ENCODE peak calls at places on chromosome 5, in four cellular contexts. One of them, this sample, is unnamed.

GRCh38 chr5:100794218-100794617 is 108.9 kb downstream of the ST8SIA4 start:
- DNase-seq in ELF-1: no peak
- DNase-seq in epithelial cell of esophagus: no peak
- DNase-seq in gastrocnemius medialis: no peak
- DNase-seq in this sample: no peak

GRCh38 chr5:100479079-100479688 is 56.0 kb upstream of the FAM174A start:
- DNase-seq in ELF-1: peak
- DNase-seq in epithelial cell of esophagus: peak
- DNase-seq in gastrocnemius medialis: no peak
- DNase-seq in this sample: no peak

GRCh38 chr5:51544386-51544785 is 161.1 kb downstream of the ISL1 start:
- DNase-seq in ELF-1: no peak
- DNase-seq in gastrocnemius medialis: no peak
- DNase-seq in epithelial cell of esophagus: no peak
- DNase-seq in this sample: no peak

GRCh38 chr5:137488974-137489373 is 10.2 kb downstream of the SPOCK1 start:
- DNase-seq in epithelial cell of esophagus: no peak
- DNase-seq in gastrocnemius medialis: no peak
- DNase-seq in ELF-1: no peak
- DNase-seq in this sample: no peak

GRCh38 chr5:151463137-151464029 is 16.0 kb downstream of the SLC36A1 start:
- DNase-seq in ELF-1: peak
- DNase-seq in epithelial cell of esophagus: no peak
- DNase-seq in gastrocnemius medialis: no peak
- DNase-seq in this sample: no peak

GRCh38 chr5:173435543-173435942 is 107.3 kb upstream of the STC2 start:
- DNase-seq in gastrocnemius medialis: peak
- DNase-seq in epithelial cell of esophagus: no peak
- DNase-seq in ELF-1: peak
- DNase-seq in this sample: no peak

GRCh38 chr5:120848883-120849282 is 384.8 kb downstream of the PRR16 start:
- DNase-seq in ELF-1: peak
- DNase-seq in epithelial cell of esophagus: peak
- DNase-seq in gastrocnemius medialis: no peak
- DNase-seq in this sample: no peak

GRCh38 chr5:67941750-67942450 is 273.7 kb upstream of the PIK3R1 start:
- DNase-seq in ELF-1: no peak
- DNase-seq in epithelial cell of esophagus: peak
- DNase-seq in gastrocnemius medialis: no peak
- DNase-seq in this sample: no peak

GRCh38 chr5:35010676-35011075 is 37.1 kb downstream of the AGXT2 start:
- DNase-seq in gastrocnemius medialis: no peak
- DNase-seq in ELF-1: no peak
- DNase-seq in epithelial cell of esophagus: no peak
- DNase-seq in this sample: no peak

GRCh38 chr5:98836175-98836574 is 62.7 kb downstream of the RGMB start:
- DNase-seq in gastrocnemius medialis: no peak
- DNase-seq in ELF-1: no peak
- DNase-seq in epithelial cell of esophagus: peak
- DNase-seq in this sample: no peak

GRCh38 chr5:8884029-8884428 is 661.8 kb downstream of the SEMA5A start:
- DNase-seq in ELF-1: no peak
- DNase-seq in gastrocnemius medialis: no peak
- DNase-seq in epithelial cell of esophagus: no peak
- DNase-seq in this sample: no peak

GRCh38 chr5:38534122-38534408 is 22.4 kb downstream of the LIFR start:
- DNase-seq in ELF-1: no peak
- DNase-seq in epithelial cell of esophagus: no peak
- DNase-seq in gastrocnemius medialis: no peak
- DNase-seq in this sample: no peak

GRCh38 chr5:180376511-180376910 is 23.4 kb upstream of the GFPT2 start:
- DNase-seq in epithelial cell of esophagus: no peak
- DNase-seq in gastrocnemius medialis: no peak
- DNase-seq in ELF-1: no peak
- DNase-seq in this sample: no peak

GRCh38 chr5:179820483-179821297 is at the start of gene SQSTM1:
- DNase-seq in gastrocnemius medialis: peak
- DNase-seq in ELF-1: peak
- DNase-seq in epithelial cell of esophagus: peak
- DNase-seq in this sample: no peak

GRCh38 chr5:57113486-57113885 is 60.4 kb upstream of the GPBP1 start:
- DNase-seq in gastrocnemius medialis: no peak
- DNase-seq in epithelial cell of esophagus: no peak
- DNase-seq in ELF-1: no peak
- DNase-seq in this sample: no peak

GRCh38 chr5:54889826-54890225 is 95.6 kb downstream of the ESM1 start:
- DNase-seq in ELF-1: no peak
- DNase-seq in gastrocnemius medialis: no peak
- DNase-seq in epithelial cell of esophagus: peak
- DNase-seq in this sample: no peak

GRCh38 chr5:166172597-166172996 is 2118.8 kb upstream of the WWC1 start:
- DNase-seq in ELF-1: peak
- DNase-seq in gastrocnemius medialis: no peak
- DNase-seq in epithelial cell of esophagus: no peak
- DNase-seq in this sample: no peak

GRCh38 chr5:139788294-139788875 is 7.2 kb upstream of the PSD2 start:
- DNase-seq in epithelial cell of esophagus: no peak
- DNase-seq in gastrocnemius medialis: peak
- DNase-seq in ELF-1: peak
- DNase-seq in this sample: no peak

GRCh38 chr5:6785161-6785860 is 72.1 kb downstream of the TENT4A start:
- DNase-seq in gastrocnemius medialis: no peak
- DNase-seq in ELF-1: no peak
- DNase-seq in epithelial cell of esophagus: no peak
- DNase-seq in this sample: no peak

GRCh38 chr5:169350016-169350415 is 49.1 kb upstream of the SLIT3 start:
- DNase-seq in epithelial cell of esophagus: peak
- DNase-seq in ELF-1: no peak
- DNase-seq in gastrocnemius medialis: no peak
- DNase-seq in this sample: no peak

GRCh38 chr5:102781786-102782185 is 26.7 kb downstream of the PAM start:
- DNase-seq in ELF-1: no peak
- DNase-seq in gastrocnemius medialis: no peak
- DNase-seq in epithelial cell of esophagus: no peak
- DNase-seq in this sample: no peak

GRCh38 chr5:94281402-94281801 is 337.0 kb downstream of the KIAA0825 start:
- DNase-seq in epithelial cell of esophagus: no peak
- DNase-seq in gastrocnemius medialis: no peak
- DNase-seq in ELF-1: peak
- DNase-seq in this sample: no peak

GRCh38 chr5:139524932-139525585 is 36.1 kb upstream of the UBE2D2 start:
- DNase-seq in ELF-1: peak
- DNase-seq in epithelial cell of esophagus: no peak
- DNase-seq in gastrocnemius medialis: no peak
- DNase-seq in this sample: no peak